ENCODE peak calls at places on chromosomes 12 and 14, in ten cellular contexts. E is astrocyte of the spinal cord, M is activated B cell treated with CpG ODN at 0.5 μM for 24 hours, J is WERI-Rb-1, Z is B cell, N is tibial artery, R is foreskin fibroblast, T is NCI-H1092 treated with DMSO at 0.1 percent for 48 hours, O is AG09309, X is cardiac muscle cell. C is an unnamed sample.

GRCh38 chr14:105605501-105606304 is 79.3 kb downstream of the TMEM121 start:
- DNase-seq in E (no peak), T (no peak), R (no peak), O (no peak), Z (no peak), N (peak), J (no peak), X (no peak), M (peak), C (no peak)

GRCh38 chr12:49825360-49825970 is 2.7 kb downstream of the NCKAP5L start:
- DNase-seq in T (no peak), J (no peak), O (no peak), N (no peak), E (peak), X (no peak), Z (no peak), M (no peak), R (peak), C (peak)

GRCh38 chr12:131830335-131831020 is 2.3 kb downstream of the MMP17 start:
- DNase-seq in M (peak), X (peak), N (peak), O (peak), Z (no peak), E (peak), R (peak), T (peak), J (peak), C (peak)

GRCh38 chr12:50050410-50051280 is 6.8 kb upstream of the ASIC1 start:
- DNase-seq in M (no peak), R (peak), N (peak), J (peak), E (peak), O (no peak), T (no peak), X (peak), Z (no peak), C (no peak)

GRCh38 chr12:55728185-55728931 is 451 bp downstream of the CD63 start:
- DNase-seq in R (peak), X (peak), J (peak), Z (no peak), E (peak), N (peak), M (no peak), O (no peak), T (no peak), C (peak)

GRCh38 chr12:96770239-96770780 is 136.7 kb upstream of the NEDD1 start:
- DNase-seq in Z (no peak), J (no peak), O (no peak), N (no peak), X (no peak), E (no peak), T (peak), M (no peak), R (no peak), C (no peak)

GRCh38 chr12:75887979-75888378 is 143.6 kb downstream of the PHLDA1 start:
- DNase-seq in N (no peak), T (no peak), O (no peak), R (no peak), X (no peak), M (no peak), E (no peak), J (no peak), Z (no peak), C (no peak)

GRCh38 chr14:58656671-58657411 is 19.1 kb downstream of the DACT1 start:
- DNase-seq in T (no peak), X (no peak), M (no peak), O (no peak), J (no peak), N (no peak), E (no peak), R (no peak), Z (no peak), C (no peak)

GRCh38 chr12:128259556-128260070 is 7.4 kb upstream of the TMEM132C start:
- DNase-seq in Z (no peak), R (no peak), N (no peak), T (peak), O (no peak), J (peak), M (no peak), X (peak), E (peak), C (no peak)

GRCh38 chr14:88245321-88245720 is 77.7 kb downstream of the KCNK10 start:
- DNase-seq in O (no peak), E (no peak), J (no peak), N (no peak), M (no peak), T (peak), R (no peak), X (no peak), Z (no peak), C (no peak)

GRCh38 chr12:12266389-12266872 is 413 bp downstream of the LRP6 start:
- DNase-seq in O (no peak), R (no peak), M (no peak), Z (no peak), T (no peak), N (peak), E (no peak), X (peak), J (peak), C (no peak)

GRCh38 chr12:67151891-67152290 is 117.3 kb upstream of the CAND1 start:
- DNase-seq in M (no peak), O (no peak), T (no peak), E (no peak), J (no peak), Z (no peak), X (no peak), N (no peak), R (peak), C (no peak)

GRCh38 chr12:112408621-112409020 is 784 bp downstream of the RPL6 start:
- DNase-seq in R (no peak), N (no peak), O (no peak), E (no peak), T (no peak), X (no peak), Z (no peak), M (no peak), J (no peak), C (no peak)

C was measured in amygdala.